ENCODE peak calls at places on chromosomes 6 and 20, in five cellular contexts. E is tibial artery, U is heart left ventricle, P is psoas muscle, J is hepatocyte. K is an unnamed sample.

GRCh38 chr6:36120539-36120938 is 9.8 kb upstream of the MAPK13 start:
- DNase-seq in E (peak), U (no peak), P (no peak), J (no peak), K (no peak)

GRCh38 chr6:350371-350770 is 41.2 kb upstream of the IRF4 start:
- DNase-seq in E (no peak), U (no peak), P (no peak), J (no peak), K (no peak)

GRCh38 chr6:150998992-150999975 is 133.8 kb downstream of the MTHFD1L start:
- DNase-seq in E (no peak), U (no peak), P (no peak), J (no peak), K (no peak)

GRCh38 chr6:89314692-89315091 is 407 bp downstream of the GABRR2 start:
- DNase-seq in E (no peak), U (no peak), P (no peak), J (no peak), K (no peak)

GRCh38 chr6:44199883-44200282 is 16.8 kb upstream of the MYMX start:
- DNase-seq in E (no peak), U (no peak), P (no peak), J (no peak), K (no peak)

GRCh38 chr6:109506314-109506713 is 23.3 kb upstream of the ZBTB24 start:
- DNase-seq in E (no peak), U (no peak), P (no peak), J (no peak), K (no peak)

GRCh38 chr20:10381477-10381876 is 52.5 kb downstream of the MKKS start:
- DNase-seq in E (no peak), U (no peak), P (no peak), J (no peak), K (no peak)

GRCh38 chr20:57030611-57031600 is 235.5 kb downstream of the BMP7 start:
- DNase-seq in E (no peak), U (no peak), P (no peak), J (peak), K (no peak)

GRCh38 chr20:47956261-47956995 is 171.1 kb upstream of the SULF2 start:
- DNase-seq in E (no peak), U (peak), P (no peak), J (no peak), K (peak)

GRCh38 chr6:75308250-75308988 is 23.8 kb upstream of the TMEM30A start:
- DNase-seq in E (no peak), U (no peak), P (no peak), J (no peak), K (peak)

GRCh38 chr6:88914180-88914579 is 49.2 kb downstream of the RNGTT start:
- DNase-seq in E (no peak), U (no peak), P (no peak), J (no peak), K (no peak)

GRCh38 chr20:57198359-57199072 is 67.9 kb downstream of the BMP7 start:
- DNase-seq in E (no peak), U (no peak), P (no peak), J (no peak), K (peak)

GRCh38 chr20:5061209-5061608 is 58.5 kb downstream of the PCNA start:
- DNase-seq in E (no peak), U (no peak), P (no peak), J (peak), K (no peak)

GRCh38 chr6:36817864-36818263 is 21.4 kb downstream of the CPNE5 start:
- DNase-seq in E (no peak), U (no peak), P (no peak), J (no peak), K (no peak)

GRCh38 chr6:35047265-35048011 is 93.7 kb downstream of the TCP11 start:
- DNase-seq in E (peak), U (no peak), P (no peak), J (no peak), K (no peak)

GRCh38 chr6:111482236-111482958 is 621 bp downstream of the REV3L start:
- DNase-seq in E (peak), U (peak), P (peak), J (peak), K (peak)
- H3K4me3 ChIP-seq in E (peak), U (peak), P (peak), J (peak), K (peak)

DNA sequence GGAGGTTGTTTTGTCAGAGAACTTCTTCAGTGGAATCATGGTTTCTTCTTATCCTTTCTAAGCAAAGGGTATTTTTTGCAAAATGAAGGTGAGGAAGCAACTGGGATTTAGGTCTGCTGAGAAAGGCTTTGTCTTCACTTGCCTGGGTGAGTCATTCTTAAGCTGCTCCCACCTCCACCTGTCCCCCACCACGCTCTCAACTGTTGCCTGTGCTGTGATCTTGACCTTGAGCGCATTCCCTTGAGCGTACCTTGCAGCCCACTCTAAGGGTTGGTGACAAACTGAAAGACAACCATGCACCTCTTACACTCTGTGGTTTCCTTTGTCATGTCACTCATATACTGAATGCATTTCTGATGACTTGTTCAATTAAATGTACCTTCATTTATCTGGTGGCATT is 641.1 kb downstream of the RNF144B start:
- DNase-seq in E (no peak), U (no peak), P (no peak), J (no peak), K (no peak)
- H3K4me3 ChIP-seq in E (no peak), U (no peak), P (no peak), J (no peak), K (no peak)

DNA sequence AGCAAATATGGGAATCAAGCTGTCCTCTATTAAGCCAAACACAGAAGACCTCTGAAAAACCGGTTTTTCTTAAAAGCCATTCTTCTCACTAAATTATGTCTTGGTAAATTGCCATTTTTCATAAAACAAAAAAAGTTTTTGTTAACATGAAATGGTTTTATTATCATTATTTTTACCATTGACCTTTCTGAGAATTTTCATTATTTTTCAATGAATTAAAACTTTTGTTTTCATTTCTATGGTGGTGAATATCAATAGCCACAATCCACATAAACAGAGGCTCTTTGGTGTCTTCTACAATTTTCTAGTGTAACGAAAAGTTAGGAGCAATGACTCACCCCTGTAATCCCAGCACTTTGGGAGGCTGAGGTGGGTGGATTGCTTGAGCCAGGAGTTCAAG is 2.1 kb downstream of the SF3B5 start:
- DNase-seq in E (no peak), U (no peak), P (no peak), J (no peak), K (no peak)
- H3K4me3 ChIP-seq in E (no peak), U (no peak), P (peak), J (no peak), K (no peak)

GRCh38 chr6:52598123-52598823 is 21.4 kb upstream of the TRAM2 start:
- DNase-seq in E (peak), U (peak), P (peak), J (peak), K (peak)
- H3K4me3 ChIP-seq in E (peak), U (no peak), P (peak), J (no peak), K (no peak)

GRCh38 chr6:134948142-134948541 is 1.8 kb downstream of the ALDH8A1 start:
- DNase-seq in E (no peak), U (no peak), P (no peak), J (no peak), K (no peak)

GRCh38 chr6:134951494-134952263 is 1.8 kb upstream of the ALDH8A1 start:
- DNase-seq in E (no peak), U (no peak), P (no peak), J (peak), K (no peak)

GRCh38 chr6:134949927-134950326 is at the start of gene ALDH8A1:
- DNase-seq in E (no peak), U (no peak), P (no peak), J (no peak), K (peak)

GRCh38 chr6:134950482-134950881 is 581 bp upstream of the ALDH8A1 start:
- DNase-seq in E (no peak), U (no peak), P (no peak), J (no peak), K (no peak)

GRCh38 chr6:134948708-134949107 is 1.2 kb downstream of the ALDH8A1 start:
- DNase-seq in E (no peak), U (no peak), P (no peak), J (no peak), K (no peak)
- H3K4me3 ChIP-seq in E (no peak), U (no peak), P (no peak), J (no peak), K (no peak)

K was measured in H7.